ENCODE peak calls at places on chromosomes 13 and 19, in five cellular contexts. One of them, this sample, is unnamed.

GRCh38 chr13:80345771-80346510 is 5.0 kb upstream of the SPRY2 start:
- DNase-seq in tibial nerve: peak; percentile 33
- DNase-seq in transverse colon: no peak
- DNase-seq in ovary: no peak
- DNase-seq in A549: no peak
- DNase-seq in this sample: no peak

GRCh38 chr19:492091-492531 is 4.2 kb upstream of the MADCAM1 start:
- DNase-seq in tibial nerve: no peak
- DNase-seq in transverse colon: no peak
- DNase-seq in ovary: no peak
- DNase-seq in A549: no peak
- DNase-seq in this sample: no peak

GRCh38 chr13:98937911-98938381 is 39.9 kb downstream of the DOCK9 start:
- DNase-seq in tibial nerve: no peak
- DNase-seq in transverse colon: no peak
- DNase-seq in ovary: no peak
- DNase-seq in A549: no peak
- DNase-seq in this sample: no peak

GRCh38 chr13:98254541-98254940 is 77.5 kb upstream of the RNF113B start:
- DNase-seq in tibial nerve: no peak
- DNase-seq in transverse colon: no peak
- DNase-seq in ovary: no peak
- DNase-seq in A549: no peak
- DNase-seq in this sample: no peak

GRCh38 chr13:25632166-25632888 is 260.6 kb downstream of the ATP8A2 start:
- DNase-seq in tibial nerve: no peak
- DNase-seq in transverse colon: no peak
- DNase-seq in ovary: no peak
- DNase-seq in A549: no peak
- DNase-seq in this sample: no peak

GRCh38 chr13:111031531-111031961 is 83.6 kb upstream of the ARHGEF7 start:
- DNase-seq in tibial nerve: no peak
- DNase-seq in transverse colon: peak; percentile 17
- DNase-seq in ovary: no peak
- DNase-seq in A549: no peak
- DNase-seq in this sample: no peak

GRCh38 chr19:39858541-39858940 is 12.4 kb upstream of the FBL start:
- DNase-seq in tibial nerve: no peak
- DNase-seq in transverse colon: peak; percentile 50
- DNase-seq in ovary: no peak
- DNase-seq in A549: peak; percentile 65
- DNase-seq in this sample: no peak

GRCh38 chr13:23851106-23851505 is 38.1 kb downstream of the MIPEP start:
- DNase-seq in tibial nerve: no peak
- DNase-seq in transverse colon: no peak
- DNase-seq in ovary: no peak
- DNase-seq in A549: no peak
- DNase-seq in this sample: no peak

GRCh38 chr19:7242601-7243258 is 51.5 kb downstream of the INSR start:
- DNase-seq in tibial nerve: peak; percentile 24
- DNase-seq in transverse colon: no peak
- DNase-seq in ovary: peak; percentile 36
- DNase-seq in A549: no peak
- DNase-seq in this sample: no peak

GRCh38 chr13:108154421-108154858 is 60.9 kb downstream of the LIG4 start:
- DNase-seq in tibial nerve: no peak
- DNase-seq in transverse colon: peak; percentile 61
- DNase-seq in ovary: no peak
- DNase-seq in A549: peak; percentile 3
- DNase-seq in this sample: no peak

GRCh38 chr13:75938811-75939525 is 302.8 kb downstream of the LMO7 start:
- DNase-seq in tibial nerve: no peak
- DNase-seq in transverse colon: no peak
- DNase-seq in ovary: no peak
- DNase-seq in A549: no peak
- DNase-seq in this sample: no peak

GRCh38 chr19:6730153-6730804 is 7.1 kb downstream of the GPR108 start:
- DNase-seq in tibial nerve: peak; percentile 81
- DNase-seq in transverse colon: peak; percentile 94
- DNase-seq in ovary: peak; percentile 95
- DNase-seq in A549: peak; percentile 84
- DNase-seq in this sample: peak; percentile 72

GRCh38 chr13:44098559-44098958 is 218.9 kb downstream of the LACC1 start:
- DNase-seq in tibial nerve: no peak
- DNase-seq in transverse colon: no peak
- DNase-seq in ovary: no peak
- DNase-seq in A549: no peak
- DNase-seq in this sample: no peak

GRCh38 chr19:482186-483041 is 13.9 kb upstream of the MADCAM1 start:
- DNase-seq in tibial nerve: no peak
- DNase-seq in transverse colon: no peak
- DNase-seq in ovary: no peak
- DNase-seq in A549: no peak
- DNase-seq in this sample: no peak

GRCh38 chr13:108342369-108343289 is 73.1 kb downstream of the TNFSF13B start:
- DNase-seq in tibial nerve: no peak
- DNase-seq in transverse colon: no peak
- DNase-seq in ovary: no peak
- DNase-seq in A549: peak; percentile 19
- DNase-seq in this sample: no peak

GRCh38 chr13:44058586-44059238 is 179.0 kb downstream of the LACC1 start:
- DNase-seq in tibial nerve: no peak
- DNase-seq in transverse colon: no peak
- DNase-seq in ovary: no peak
- DNase-seq in A549: no peak
- DNase-seq in this sample: no peak

GRCh38 chr19:49880162-49880869 is 2.8 kb downstream of the TBC1D17 start:
- DNase-seq in tibial nerve: no peak
- DNase-seq in transverse colon: no peak
- DNase-seq in ovary: no peak
- DNase-seq in A549: no peak
- DNase-seq in this sample: no peak

GRCh38 chr13:68666774-68667397 is 1436.8 kb upstream of the PCDH9 start:
- DNase-seq in tibial nerve: no peak
- DNase-seq in transverse colon: no peak
- DNase-seq in ovary: no peak
- DNase-seq in A549: no peak
- DNase-seq in this sample: no peak

GRCh38 chr13:93023929-93024328 is 202.7 kb upstream of the GPC6 start:
- DNase-seq in tibial nerve: no peak
- DNase-seq in transverse colon: no peak
- DNase-seq in ovary: no peak
- DNase-seq in A549: no peak
- DNase-seq in this sample: no peak

GRCh38 chr13:19596960-19597361 is 35.6 kb upstream of the TPTE2 start:
- DNase-seq in tibial nerve: no peak
- DNase-seq in transverse colon: no peak
- DNase-seq in ovary: no peak
- DNase-seq in A549: peak; percentile 77
- DNase-seq in this sample: no peak

GRCh38 chr19:43439183-43440063 is 24.7 kb downstream of the TEX101 start:
- DNase-seq in tibial nerve: no peak
- DNase-seq in transverse colon: no peak
- DNase-seq in ovary: no peak
- DNase-seq in A549: peak; percentile 91
- DNase-seq in this sample: no peak

GRCh38 chr19:8148410-8149231 is 771 bp downstream of the FBN3 start:
- DNase-seq in tibial nerve: no peak
- DNase-seq in transverse colon: no peak
- DNase-seq in ovary: no peak
- DNase-seq in A549: peak; percentile 29
- DNase-seq in this sample: no peak

GRCh38 chr13:78228940-78229339 is 310.3 kb upstream of the EDNRB start:
- DNase-seq in tibial nerve: no peak
- DNase-seq in transverse colon: no peak
- DNase-seq in ovary: no peak
- DNase-seq in A549: no peak
- DNase-seq in this sample: no peak

GRCh38 chr13:44210525-44210924 is 163.1 kb upstream of the SERP2 start:
- DNase-seq in tibial nerve: no peak
- DNase-seq in transverse colon: no peak
- DNase-seq in ovary: no peak
- DNase-seq in A549: no peak
- DNase-seq in this sample: no peak

GRCh38 chr19:2527716-2528115 is 51.8 kb downstream of the GADD45B start:
- DNase-seq in tibial nerve: no peak
- DNase-seq in transverse colon: no peak
- DNase-seq in ovary: no peak
- DNase-seq in A549: no peak
- DNase-seq in this sample: no peak

GRCh38 chr19:2524361-2524839 is 48.5 kb downstream of the GADD45B start:
- DNase-seq in tibial nerve: no peak
- DNase-seq in transverse colon: no peak
- DNase-seq in ovary: no peak
- DNase-seq in A549: no peak
- DNase-seq in this sample: no peak

GRCh38 chr19:2524840-2525723 is 49.2 kb downstream of the GADD45B start:
- DNase-seq in tibial nerve: no peak
- DNase-seq in transverse colon: no peak
- DNase-seq in ovary: no peak
- DNase-seq in A549: peak; percentile 86
- DNase-seq in this sample: no peak

GRCh38 chr19:2527171-2527570 is 51.2 kb downstream of the GADD45B start:
- DNase-seq in tibial nerve: no peak
- DNase-seq in transverse colon: no peak
- DNase-seq in ovary: no peak
- DNase-seq in A549: no peak
- DNase-seq in this sample: no peak

GRCh38 chr19:2523630-2524311 is 47.8 kb downstream of the GADD45B start:
- DNase-seq in tibial nerve: no peak
- DNase-seq in transverse colon: no peak
- DNase-seq in ovary: no peak
- DNase-seq in A549: peak; percentile 54
- DNase-seq in this sample: no peak
- H3K4me1 ChIP-seq in tibial nerve: peaks cover 25% of the 10 kb centered on the region
- H3K4me1 ChIP-seq in transverse colon: peaks cover 6% of the 10 kb centered on the region
- H3K4me1 ChIP-seq in ovary: no peaks in the 10 kb centered on the region
- H3K4me1 ChIP-seq in A549: peaks cover 40% of the 10 kb centered on the region
- H3K4me1 ChIP-seq in this sample: peaks cover 25% of the 10 kb centered on the region

DNA sequence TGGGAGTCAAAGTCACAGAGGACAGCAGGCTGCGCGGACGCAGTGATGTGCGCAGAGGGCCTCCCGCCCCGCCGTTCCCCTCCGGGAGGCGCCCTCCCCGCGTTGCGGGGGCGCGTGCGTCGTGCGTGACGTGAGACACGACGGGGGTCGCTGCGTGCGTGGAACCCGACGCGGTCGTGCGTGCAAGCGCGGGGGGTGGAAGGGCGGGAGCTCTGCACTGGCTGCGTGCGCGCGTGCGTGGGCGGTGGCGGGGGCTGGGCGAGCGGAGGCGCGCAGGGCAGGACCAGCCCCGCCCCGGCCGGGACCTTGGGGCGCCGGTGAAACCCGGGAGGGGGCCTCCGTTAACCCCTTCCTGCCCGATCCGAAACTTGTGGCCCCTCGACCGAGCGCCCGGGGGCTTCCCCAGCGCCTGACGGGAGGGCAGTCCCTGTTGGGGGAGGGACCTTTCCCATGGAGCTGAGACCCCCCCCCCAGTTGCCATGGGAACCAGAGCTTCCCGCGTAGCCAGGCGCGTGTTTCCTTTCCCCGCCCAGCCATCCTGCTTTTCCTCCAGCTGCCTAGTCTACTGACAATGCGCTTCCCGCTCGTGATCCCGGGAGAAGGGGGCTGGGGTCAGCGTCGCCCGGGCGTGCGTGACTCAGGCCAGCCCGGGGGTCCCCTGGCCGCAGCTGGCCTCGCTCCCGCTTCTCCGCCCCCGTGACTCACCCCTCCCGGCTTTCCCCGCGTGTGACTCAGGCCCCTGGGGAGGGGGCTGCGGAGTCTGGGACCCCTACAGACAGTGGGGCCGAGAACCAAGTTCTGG is 7.3 kb upstream of the HOOK2 start:
- DNase-seq in tibial nerve: peak; percentile 81
- DNase-seq in transverse colon: peak; percentile 90
- DNase-seq in ovary: peak; percentile 96
- DNase-seq in A549: peak; percentile 81
- DNase-seq in this sample: peak; percentile 93
- TF ChIP-seq EP300 in tibial nerve: peak; percentile 95
- TF ChIP-seq EP300 in transverse colon: peak; percentile 98
- TF ChIP-seq EP300 in ovary: peak; percentile 94
- TF ChIP-seq EP300 in A549: peak; percentile 45
- TF ChIP-seq EP300 in this sample: peak; percentile 98

GRCh38 chr19:30649149-30649548 is 277.0 kb downstream of the ZNF536 start:
- DNase-seq in tibial nerve: no peak
- DNase-seq in transverse colon: no peak
- DNase-seq in ovary: no peak
- DNase-seq in A549: no peak
- DNase-seq in this sample: no peak

GRCh38 chr19:30648321-30648720 is 276.1 kb downstream of the ZNF536 start:
- DNase-seq in tibial nerve: no peak
- DNase-seq in transverse colon: no peak
- DNase-seq in ovary: no peak
- DNase-seq in A549: no peak
- DNase-seq in this sample: no peak

GRCh38 chr19:30651691-30652090 is 279.5 kb downstream of the ZNF536 start:
- DNase-seq in tibial nerve: no peak
- DNase-seq in transverse colon: no peak
- DNase-seq in ovary: no peak
- DNase-seq in A549: no peak
- DNase-seq in this sample: no peak

GRCh38 chr19:30649934-30650614 is 277.9 kb downstream of the ZNF536 start:
- DNase-seq in tibial nerve: peak; percentile 40
- DNase-seq in transverse colon: no peak
- DNase-seq in ovary: no peak
- DNase-seq in A549: peak; percentile 72
- DNase-seq in this sample: no peak

DNA sequence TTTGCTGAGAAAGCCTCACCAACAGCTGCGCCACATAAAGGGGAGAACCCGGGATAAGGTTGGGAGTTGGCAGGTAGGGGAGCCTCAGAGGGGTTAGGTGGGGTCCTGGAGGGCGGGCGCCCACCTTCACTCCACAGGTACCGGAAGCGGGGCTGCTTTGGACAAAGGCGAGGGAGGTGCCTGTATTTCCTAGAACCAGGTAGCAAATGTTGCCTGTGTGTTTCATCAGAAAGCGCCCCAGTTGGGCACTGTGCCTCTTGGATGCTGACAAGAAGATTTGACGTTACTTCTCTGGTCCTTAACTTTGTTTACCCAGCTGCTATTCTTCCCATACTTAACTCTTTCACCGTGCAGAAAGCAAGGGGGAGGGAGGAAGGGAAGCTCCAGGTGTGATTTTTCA is 278.9 kb downstream of the ZNF536 start:
- DNase-seq in tibial nerve: no peak
- DNase-seq in transverse colon: no peak
- DNase-seq in ovary: no peak
- DNase-seq in A549: no peak
- DNase-seq in this sample: no peak
- H3K4me1 ChIP-seq in tibial nerve: peaks cover 51% of the 10 kb centered on the region
- H3K4me1 ChIP-seq in transverse colon: no peaks in the 10 kb centered on the region
- H3K4me1 ChIP-seq in ovary: no peaks in the 10 kb centered on the region
- H3K4me1 ChIP-seq in A549: no peaks in the 10 kb centered on the region
- H3K4me1 ChIP-seq in this sample: no peaks in the 10 kb centered on the region

DNA sequence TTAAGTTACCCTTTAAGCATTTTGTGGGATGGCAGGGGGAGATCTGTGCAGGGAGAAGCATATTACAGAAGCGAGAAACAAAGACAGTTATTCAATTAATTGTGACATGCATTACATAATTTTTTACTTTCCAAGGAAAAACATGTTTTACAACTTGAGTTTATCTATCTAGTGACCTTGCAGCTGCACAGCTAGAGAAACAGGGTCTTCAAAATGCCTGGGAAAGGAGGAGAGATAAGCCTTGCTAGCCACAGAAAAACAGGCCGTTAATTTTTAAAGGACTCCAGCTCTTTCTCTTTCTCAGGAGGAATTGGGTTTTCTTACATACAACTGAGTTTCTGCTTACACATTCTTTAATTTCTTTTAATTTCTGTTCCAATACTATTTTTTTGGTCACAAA is 14.8 kb upstream of the ZNF431 start:
- DNase-seq in tibial nerve: no peak
- DNase-seq in transverse colon: no peak
- DNase-seq in ovary: no peak
- DNase-seq in A549: no peak
- DNase-seq in this sample: no peak
- TF ChIP-seq EP300 in tibial nerve: no peak
- TF ChIP-seq EP300 in transverse colon: no peak
- TF ChIP-seq EP300 in ovary: no peak
- TF ChIP-seq EP300 in A549: no peak
- TF ChIP-seq EP300 in this sample: no peak